ENCODE peak calls at places on chromosomes 6 and 20, in eight cellular contexts. A is nucleus accumbens; Z is upper lobe of right lung; W is heart right ventricle; Y is Caki2; M is activated naive CD8-positive, alpha-beta T cell treated with anti-CD3 and anti-CD28 coated beads, Interleukin-2, amount 10 ng/mL, durations not matched to agents 7 days and 5 days; O is A172; G is CD4-positive, alpha-beta T cell. F is an unnamed sample.

GRCh38 chr20:31630187-31630790 is 7.4 kb upstream of the COX4I2 start:
- DNase-seq in A (no peak), Z (no peak), W (no peak), Y (no peak), M (no peak), O (no peak), G (no peak), F (no peak)

GRCh38 chr6:63677282-63677681 is 41.7 kb downstream of the PHF3 start:
- DNase-seq in A (no peak), Z (no peak), W (no peak), Y (no peak), M (no peak), O (no peak), G (no peak), F (no peak)

GRCh38 chr6:43970913-43971775 is 156.1 kb downstream of the MRPL14 start:
- DNase-seq in A (no peak), Z (peak), W (no peak), Y (no peak), M (no peak), O (no peak), G (no peak), F (no peak)

GRCh38 chr20:48283470-48284110 is 498.3 kb upstream of the SULF2 start:
- DNase-seq in A (peak), Z (peak), W (peak), Y (peak), M (no peak), O (peak), G (no peak), F (no peak)

GRCh38 chr20:54794110-54794509 is 318.7 kb downstream of the DOK5 start:
- DNase-seq in A (no peak), Z (no peak), W (no peak), Y (no peak), M (no peak), O (no peak), G (no peak), F (no peak)

GRCh38 chr6:128690063-128690462 is 169.7 kb upstream of the PTPRK start:
- DNase-seq in A (no peak), Z (no peak), W (no peak), Y (no peak), M (no peak), O (peak), G (no peak), F (no peak)

GRCh38 chr6:168193816-168194701 is 115.0 kb upstream of the FRMD1 start:
- DNase-seq in A (no peak), Z (peak), W (no peak), Y (no peak), M (no peak), O (no peak), G (no peak), F (no peak)

GRCh38 chr20:13200767-13201500 is 20.1 kb upstream of the ISM1 start:
- DNase-seq in A (no peak), Z (no peak), W (no peak), Y (no peak), M (no peak), O (no peak), G (no peak), F (no peak)

GRCh38 chr6:144647406-144647964 is 362.4 kb downstream of the UTRN start:
- DNase-seq in A (no peak), Z (no peak), W (no peak), Y (no peak), M (no peak), O (no peak), G (no peak), F (no peak)

GRCh38 chr6:6505111-6505510 is 83.4 kb upstream of the LY86 start:
- DNase-seq in A (no peak), Z (no peak), W (no peak), Y (no peak), M (no peak), O (no peak), G (no peak), F (no peak)

GRCh38 chr6:99592900-99593299 is 13.7 kb upstream of the PRDM13 start:
- DNase-seq in A (no peak), Z (no peak), W (no peak), Y (no peak), M (no peak), O (no peak), G (no peak), F (no peak)

GRCh38 chr20:52959125-52959524 is 13.0 kb upstream of the TSHZ2 start:
- DNase-seq in A (no peak), Z (no peak), W (no peak), Y (no peak), M (no peak), O (peak), G (no peak), F (no peak)

GRCh38 chr6:19860235-19860877 is 23.2 kb downstream of the ID4 start:
- DNase-seq in A (no peak), Z (no peak), W (no peak), Y (no peak), M (no peak), O (no peak), G (no peak), F (peak)

GRCh38 chr6:35686873-35687557 is 1.7 kb downstream of the FKBP5 start:
- DNase-seq in A (no peak), Z (no peak), W (no peak), Y (no peak), M (no peak), O (no peak), G (no peak), F (no peak)

GRCh38 chr20:18705490-18705889 is 108.1 kb upstream of the SCP2D1 start:
- DNase-seq in A (no peak), Z (no peak), W (no peak), Y (no peak), M (no peak), O (peak), G (no peak), F (peak)

GRCh38 chr20:54340667-54341081 is 132.8 kb downstream of the PFDN4 start:
- DNase-seq in A (no peak), Z (no peak), W (no peak), Y (peak), M (no peak), O (peak), G (no peak), F (no peak)

GRCh38 chr6:90493332-90493731 is 93.5 kb downstream of the MAP3K7 start:
- DNase-seq in A (no peak), Z (no peak), W (no peak), Y (no peak), M (no peak), O (peak), G (no peak), F (peak)

GRCh38 chr6:56649053-56649769 is 6.5 kb upstream of the DST start:
- DNase-seq in A (no peak), Z (no peak), W (no peak), Y (no peak), M (no peak), O (no peak), G (no peak), F (no peak)

GRCh38 chr20:24608926-24609667 is 139.7 kb downstream of the SYNDIG1 start:
- DNase-seq in A (no peak), Z (no peak), W (no peak), Y (no peak), M (no peak), O (no peak), G (no peak), F (no peak)

GRCh38 chr6:36177166-36177565 is 19.4 kb upstream of the BRPF3 start:
- DNase-seq in A (no peak), Z (no peak), W (no peak), Y (peak), M (no peak), O (no peak), G (no peak), F (no peak)

GRCh38 chr20:50611128-50611810 is 80.1 kb downstream of the RIPOR3 start:
- DNase-seq in A (no peak), Z (no peak), W (no peak), Y (no peak), M (no peak), O (no peak), G (no peak), F (no peak)

GRCh38 chr20:17680836-17681740 is 954 bp downstream of the RRBP1 start:
- DNase-seq in A (peak), Z (peak), W (peak), Y (peak), M (peak), O (peak), G (peak), F (peak)

GRCh38 chr20:49285233-49285668 is 7.4 kb upstream of the ZNFX1 start:
- DNase-seq in A (no peak), Z (no peak), W (no peak), Y (peak), M (no peak), O (no peak), G (no peak), F (no peak)

GRCh38 chr6:151576658-151577057 is 82.8 kb downstream of the CCDC170 start:
- DNase-seq in A (no peak), Z (no peak), W (no peak), Y (no peak), M (no peak), O (no peak), G (no peak), F (no peak)

GRCh38 chr20:57383447-57384347 is 7.5 kb upstream of the RBM38 start:
- DNase-seq in A (no peak), Z (no peak), W (no peak), Y (no peak), M (no peak), O (no peak), G (no peak), F (no peak)

GRCh38 chr6:44265843-44266233 is 487 bp upstream of the NFKBIE start:
- DNase-seq in A (no peak), Z (no peak), W (no peak), Y (no peak), M (no peak), O (no peak), G (no peak), F (no peak)

GRCh38 chr20:41532935-41533334 is 85.2 kb downstream of the CHD6 start:
- DNase-seq in A (no peak), Z (no peak), W (no peak), Y (no peak), M (no peak), O (no peak), G (no peak), F (no peak)

GRCh38 chr20:48791666-48792071 is 36.1 kb downstream of the PREX1 start:
- DNase-seq in A (no peak), Z (peak), W (no peak), Y (no peak), M (no peak), O (no peak), G (no peak), F (no peak)

GRCh38 chr6:134495203-134495892 is 177.4 kb upstream of the SGK1 start:
- DNase-seq in A (no peak), Z (no peak), W (no peak), Y (no peak), M (no peak), O (no peak), G (no peak), F (no peak)

GRCh38 chr6:153727910-153728309 is 311.1 kb upstream of the OPRM1 start:
- DNase-seq in A (no peak), Z (no peak), W (no peak), Y (no peak), M (no peak), O (peak), G (no peak), F (peak)

GRCh38 chr6:129853996-129854711 is 7.0 kb downstream of the TMEM244 start:
- DNase-seq in A (no peak), Z (no peak), W (no peak), Y (peak), M (no peak), O (peak), G (no peak), F (no peak)

GRCh38 chr20:38197217-38198008 is 32.3 kb upstream of the TGM2 start:
- DNase-seq in A (no peak), Z (no peak), W (no peak), Y (no peak), M (no peak), O (no peak), G (no peak), F (no peak)

F was measured in foreskin keratinocyte.